ENCODE peak calls at places on chromosomes 13 and 19, in five cellular contexts. B, V, X, K and P are unnamed samples.
A peak's percentile ranks its signal among the peaks of the same experiment; 100 is the strongest.

GRCh38 chr13:97182065-97182890 is 39.9 kb upstream of the MBNL2 start:
- DNase-seq in X (no peak), V (no peak), K (no peak), B (no peak), P (no peak)

GRCh38 chr13:113667771-113668490 is 912 bp downstream of the GRK1 start:
- DNase-seq in B (peak; percentile 39), K (no peak), V (no peak), X (peak; percentile 69), P (no peak)

GRCh38 chr13:20387441-20387971 is 138.2 kb downstream of the CRYL1 start:
- DNase-seq in B (no peak), X (peak; percentile 59), K (no peak), V (no peak), P (no peak)

GRCh38 chr13:92460479-92460878 is 766.1 kb upstream of the GPC6 start:
- DNase-seq in B (no peak), X (no peak), K (no peak), V (peak; percentile 7), P (no peak)

GRCh38 chr19:3408996-3409345 is 42.6 kb downstream of the NFIC start:
- DNase-seq in V (no peak), K (no peak), B (no peak), X (no peak), P (no peak)

GRCh38 chr19:15181394-15181793 is 19.4 kb downstream of the NOTCH3 start:
- DNase-seq in V (no peak), K (no peak), B (no peak), X (no peak), P (no peak)

GRCh38 chr19:30379841-30380610 is 7.8 kb downstream of the ZNF536 start:
- DNase-seq in K (no peak), B (no peak), X (no peak), V (no peak), P (no peak)

GRCh38 chr19:39110263-39110967 is 15.2 kb upstream of the PAK4 start:
- DNase-seq in K (peak; percentile 51), B (no peak), X (no peak), V (peak; percentile 39), P (peak; percentile 50)

GRCh38 chr19:3760871-3761361 is 576 bp downstream of the APBA3 start:
- DNase-seq in B (no peak), K (no peak), V (peak; percentile 10), X (no peak), P (peak; percentile 20)

GRCh38 chr19:34962281-34962944 is 1.6 kb downstream of the ZNF792 start:
- DNase-seq in X (no peak), B (no peak), K (no peak), V (peak; percentile 46), P (no peak)

GRCh38 chr19:34962945-34963530 is 991 bp downstream of the ZNF792 start:
- DNase-seq in V (peak; percentile 26), B (no peak), X (no peak), K (peak; percentile 22), P (peak; percentile 32)

GRCh38 chr19:34960103-34960805 is 3.8 kb downstream of the ZNF792 start:
- DNase-seq in V (peak; percentile 65), B (no peak), K (no peak), X (no peak), P (peak; percentile 37)

GRCh38 chr19:34961775-34962174 is 2.3 kb downstream of the ZNF792 start:
- DNase-seq in X (no peak), B (no peak), V (no peak), K (no peak), P (no peak)

DNA sequence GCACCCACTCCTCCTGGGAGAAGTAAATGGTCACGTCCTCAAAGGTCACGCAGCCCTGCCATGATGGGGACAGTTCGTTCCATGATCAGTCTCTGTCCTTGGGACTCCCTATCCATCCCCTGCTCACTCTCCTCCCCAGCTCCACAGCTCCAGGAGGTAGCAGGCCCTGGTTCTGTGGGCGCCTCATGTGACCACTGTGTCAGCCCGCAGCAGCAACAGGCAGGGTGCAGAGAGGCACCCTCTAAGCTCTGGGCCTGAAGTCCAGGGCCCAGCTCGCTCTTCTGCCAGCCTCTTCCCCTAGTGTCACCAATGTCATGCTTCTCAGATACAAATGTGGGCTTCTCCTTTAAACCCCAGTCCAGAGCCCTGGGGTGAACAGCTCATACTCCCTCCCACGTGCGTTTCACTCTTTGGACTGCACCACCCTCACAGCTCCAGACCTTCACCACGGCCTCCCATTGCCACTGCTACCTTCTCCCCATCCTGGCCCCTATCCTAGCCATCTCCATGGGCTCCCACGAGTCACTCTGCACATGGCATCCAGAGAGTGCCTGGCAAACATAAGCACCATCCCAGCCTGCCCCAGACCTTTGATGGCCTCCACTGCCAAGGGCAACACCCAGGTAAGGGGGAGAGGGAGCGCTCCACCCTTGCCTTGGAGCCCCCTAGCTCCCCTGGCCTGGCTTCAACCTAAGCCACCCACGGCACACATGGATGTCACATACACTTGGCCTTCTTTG is 2.9 kb downstream of the ZNF792 start:
- DNase-seq in V (no peak), X (no peak), B (no peak), K (no peak), P (no peak)
- H3K4me3 ChIP-seq in V (peak overlapping the region; percentile 88), X (no peak overlapping the region), B (no peak overlapping the region), K (no peak overlapping the region), P (no peak overlapping the region)

GRCh38 chr19:11005521-11005920 is 44.7 kb downstream of the SMARCA4 start:
- DNase-seq in V (no peak), B (no peak), K (no peak), X (no peak), P (no peak)
- H3K4me3 ChIP-seq in V (no peak overlapping the region), B (no peak overlapping the region), K (no peak overlapping the region), X (no peak overlapping the region), P (no peak overlapping the region)

DNA sequence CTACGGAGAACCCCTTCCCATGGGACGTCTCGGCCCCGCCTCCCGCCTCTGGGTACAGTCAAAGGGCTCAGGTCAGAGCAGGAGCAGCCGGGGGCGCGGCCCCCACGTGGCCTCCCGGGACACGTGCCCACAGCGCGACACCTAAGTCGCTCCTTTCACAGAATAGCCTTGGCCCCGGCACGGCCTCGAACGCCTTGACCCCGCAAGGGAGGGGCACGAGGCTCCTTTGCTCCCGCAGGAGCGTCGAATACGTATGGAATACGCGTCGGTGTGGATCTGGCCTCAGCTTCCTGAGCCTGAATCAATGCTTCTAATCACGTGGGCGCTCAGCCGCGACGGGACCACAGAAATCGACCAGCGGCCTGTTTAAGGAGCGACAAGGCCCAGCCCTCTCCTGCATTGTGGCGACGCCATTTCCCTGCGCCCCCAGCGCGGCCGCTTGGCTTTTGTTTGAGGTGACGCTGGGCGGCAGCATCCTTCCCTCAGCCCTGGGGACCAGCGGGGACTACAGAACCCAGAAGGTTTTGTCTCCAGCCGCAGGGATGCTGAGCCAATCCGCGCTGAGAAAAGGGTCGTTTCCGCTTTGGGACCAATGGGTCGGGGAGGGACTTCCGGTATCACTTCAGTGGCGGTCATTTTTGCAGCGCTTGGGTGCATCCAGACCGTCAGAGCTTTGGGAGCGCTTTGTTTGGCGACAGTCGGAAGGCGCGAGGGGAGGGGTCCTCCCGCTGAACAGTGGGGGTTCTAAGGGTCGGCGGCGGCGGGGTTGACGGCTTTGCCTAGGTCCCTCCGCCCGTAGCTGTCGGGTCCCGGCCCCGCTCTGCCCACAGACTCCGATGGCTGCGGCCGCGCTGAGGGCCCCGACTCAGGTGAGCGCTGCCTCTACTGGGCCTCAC is at the start of gene ZIK1:
- DNase-seq in B (peak; percentile 91), K (peak; percentile 88), X (peak; percentile 91), V (peak; percentile 94), P (peak; percentile 93)
- H3K4me3 ChIP-seq in B (no peak within 1 kb of the TSS), K (peak within 1 kb of the TSS; percentile 82), X (peak within 1 kb of the TSS; percentile 89), V (peak within 1 kb of the TSS; percentile 74), P (peak within 1 kb of the TSS; percentile 69)

GRCh38 chr19:43534305-43534612 is 1.3 kb downstream of the ZNF575 start:
- DNase-seq in B (no peak), X (no peak), V (no peak), K (no peak), P (no peak)
- H3K4me3 ChIP-seq in B (peak overlapping the region; percentile 21), X (peak overlapping the region; percentile 80), V (peak overlapping the region; percentile 46), K (peak overlapping the region; percentile 64), P (peak overlapping the region; percentile 34)